ENCODE peak calls at places on chromosomes 7 and 10, in seven cellular contexts. I, X, P, C, G, U and D are unnamed samples.

GRCh38 chr7:6417408-6417807 is 30.3 kb downstream of the DAGLB start:
- DNase-seq in I (no peak), X (no peak), P (no peak), C (no peak), G (no peak), U (no peak), D (no peak)

GRCh38 chr10:120400601-120401000 is 56.4 kb upstream of the PLPP4 start:
- DNase-seq in I (no peak), X (no peak), P (no peak), C (no peak), G (no peak), U (no peak), D (no peak)

GRCh38 chr10:102470579-102471546 is 19.5 kb upstream of the C10orf95 start:
- DNase-seq in I (no peak), X (no peak), P (no peak), C (no peak), G (no peak), U (no peak), D (no peak)

GRCh38 chr7:76396039-76396732 is 13.3 kb downstream of the SSC4D start:
- DNase-seq in I (no peak), X (no peak), P (no peak), C (no peak), G (peak), U (no peak), D (no peak)

GRCh38 chr7:108660465-108660864 is 90.8 kb downstream of the DNAJB9 start:
- DNase-seq in I (no peak), X (no peak), P (no peak), C (no peak), G (no peak), U (no peak), D (no peak)

GRCh38 chr7:155811560-155811894 is 736 bp downstream of the SHH start:
- DNase-seq in I (no peak), X (peak), P (no peak), C (no peak), G (no peak), U (no peak), D (no peak)

GRCh38 chr10:125768217-125768616 is 7.4 kb downstream of the MMP21 start:
- DNase-seq in I (no peak), X (peak), P (no peak), C (no peak), G (no peak), U (no peak), D (no peak)

GRCh38 chr10:110488124-110488681 is 9.5 kb upstream of the DUSP5 start:
- DNase-seq in I (no peak), X (peak), P (no peak), C (no peak), G (no peak), U (no peak), D (no peak)

GRCh38 chr7:143884978-143885559 is 16.9 kb downstream of the TCAF1 start:
- DNase-seq in I (no peak), X (no peak), P (no peak), C (no peak), G (peak), U (no peak), D (no peak)

GRCh38 chr7:44819292-44819691 is 22.8 kb downstream of the PPIA start:
- DNase-seq in I (no peak), X (no peak), P (no peak), C (no peak), G (no peak), U (no peak), D (no peak)

GRCh38 chr7:74606909-74607255 is 50.6 kb upstream of the GTF2I start:
- DNase-seq in I (no peak), X (no peak), P (no peak), C (no peak), G (no peak), U (no peak), D (no peak)

GRCh38 chr10:69731184-69731583 is 70.5 kb upstream of the COL13A1 start:
- DNase-seq in I (no peak), X (no peak), P (peak), C (no peak), G (no peak), U (no peak), D (no peak)

GRCh38 chr10:61931620-61932332 is 30.3 kb downstream of the ARID5B start:
- DNase-seq in I (no peak), X (peak), P (no peak), C (no peak), G (no peak), U (no peak), D (no peak)

GRCh38 chr7:102439963-102440795 is 6.8 kb downstream of the ORAI2 start:
- DNase-seq in I (peak), X (peak), P (no peak), C (no peak), G (peak), U (no peak), D (no peak)